ENCODE peak calls at places on chromosomes 11 and 22, in four cellular contexts. Y, N, W and C are unnamed samples.

GRCh38 chr11:10355257-10355661 is 50.4 kb downstream of the ADM start:
- DNase-seq in Y (no peak), N (no peak), W (no peak), C (no peak)

GRCh38 chr11:103433380-103433779 is 324.2 kb downstream of the DYNC2H1 start:
- DNase-seq in N (no peak), Y (no peak), W (no peak), C (no peak)

GRCh38 chr11:57476223-57476882 is 16.0 kb downstream of the RTN4RL2 start:
- DNase-seq in N (peak; percentile 34), Y (no peak), W (peak; percentile 15), C (peak; percentile 18)

GRCh38 chr11:66976048-66976467 is 954 bp downstream of the C11orf86 start:
- DNase-seq in N (peak; percentile 10), Y (no peak), W (no peak), C (no peak)

GRCh38 chr22:35470903-35471321 is 69.7 kb upstream of the RASD2 start:
- DNase-seq in Y (no peak), W (no peak), N (no peak), C (no peak)

GRCh38 chr11:134275534-134276395 is at the start of gene GLB1L3:
- DNase-seq in Y (no peak), N (peak; percentile 78), W (peak; percentile 63), C (peak; percentile 79)

GRCh38 chr11:32312206-32312817 is 123.0 kb downstream of the WT1 start:
- DNase-seq in W (no peak), Y (no peak), N (no peak), C (no peak)

GRCh38 chr22:19706661-19707151 is 7.6 kb upstream of the SEPTIN5 start:
- DNase-seq in Y (peak; percentile 33), N (no peak), W (no peak), C (no peak)

GRCh38 chr11:1741741-1742140 is 8.7 kb downstream of the IFITM10 start:
- DNase-seq in Y (no peak), W (no peak), N (no peak), C (no peak)